ENCODE peak calls at places on chromosomes 12 and 14, in five cellular contexts. K is upper lobe of right lung, M is heart left ventricle, C is uterus, W is psoas muscle. U is an unnamed sample.

GRCh38 chr12:122026706-122027328 is 5.1 kb downstream of the BCL7A start:
- DNase-seq in M (no peak), K (no peak), W (no peak), C (no peak), U (peak; percentile 24)

GRCh38 chr14:50615566-50615965 is 52.5 kb downstream of the SAV1 start:
- DNase-seq in K (no peak), W (no peak), M (no peak), C (no peak), U (no peak)

GRCh38 chr12:47989666-47990065 is 14.6 kb downstream of the COL2A1 start:
- DNase-seq in K (no peak), C (no peak), W (no peak), M (no peak), U (no peak)

GRCh38 chr12:98440165-98440581 is 75.2 kb upstream of the TMPO start:
- DNase-seq in M (peak; percentile 78), K (no peak), C (peak; percentile 80), W (peak; percentile 64), U (no peak)

GRCh38 chr12:123902821-123903220 is 69.8 kb downstream of the CCDC92 start:
- DNase-seq in C (no peak), W (no peak), M (no peak), K (no peak), U (no peak)

GRCh38 chr14:62654641-62655040 is 390.6 kb downstream of the KCNH5 start:
- DNase-seq in W (no peak), C (no peak), M (no peak), K (no peak), U (no peak)

GRCh38 chr12:26651566-26652188 is 181.3 kb downstream of the ITPR2 start:
- DNase-seq in K (no peak), W (no peak), M (no peak), C (peak; percentile 52), U (peak; percentile 47)

GRCh38 chr12:52215587-52216031 is 17.4 kb upstream of the KRT7 start:
- DNase-seq in C (peak; percentile 29), K (peak; percentile 68), M (no peak), W (no peak), U (no peak)

GRCh38 chr12:55931780-55932545 is 1.0 kb downstream of the DGKA start:
- DNase-seq in M (peak; percentile 59), K (peak; percentile 80), W (peak; percentile 64), C (peak; percentile 62), U (peak; percentile 75)

GRCh38 chr12:103799504-103800251 is 41.4 kb downstream of the NT5DC3 start:
- DNase-seq in K (no peak), C (peak; percentile 57), M (no peak), W (no peak), U (no peak)

GRCh38 chr14:65961004-65961403 is 525.2 kb upstream of the CCDC196 start:
- DNase-seq in K (peak; percentile 83), M (peak; percentile 40), C (no peak), W (no peak), U (peak; percentile 57)

GRCh38 chr14:69316449-69317391 is 56.8 kb downstream of the GALNT16 start:
- DNase-seq in W (peak; percentile 74), C (peak; percentile 81), K (peak; percentile 61), M (peak; percentile 88), U (no peak)

GRCh38 chr12:19390208-19390607 is 49.1 kb upstream of the AEBP2 start:
- DNase-seq in K (no peak), M (no peak), C (peak; percentile 20), W (no peak), U (no peak)

GRCh38 chr12:113247123-113248045 is 26.1 kb downstream of the TPCN1 start:
- DNase-seq in W (peak; percentile 60), M (peak; percentile 54), K (no peak), C (no peak), U (no peak)

GRCh38 chr12:56160160-56160763 is 2.1 kb downstream of the MYL6 start:
- DNase-seq in K (no peak), W (peak; percentile 49), C (no peak), M (no peak), U (peak; percentile 54)

GRCh38 chr12:12819221-12819620 is 6.1 kb downstream of the DDX47 start:
- DNase-seq in C (no peak), M (no peak), W (no peak), K (no peak), U (no peak)

GRCh38 chr12:28023156-28023887 is 50.8 kb upstream of the PTHLH start:
- DNase-seq in C (no peak), W (no peak), M (no peak), K (no peak), U (no peak)

GRCh38 chr12:89067436-89067835 is 284.9 kb downstream of the DUSP6 start:
- DNase-seq in C (no peak), M (no peak), K (no peak), W (no peak), U (no peak)

GRCh38 chr12:106915635-106916026 is 40.1 kb upstream of the TMEM263 start:
- DNase-seq in K (no peak), C (no peak), W (no peak), M (no peak), U (no peak)

GRCh38 chr12:93380480-93381121 is 2.9 kb downstream of the NUDT4 start:
- DNase-seq in C (no peak), W (no peak), K (no peak), M (no peak), U (no peak)

GRCh38 chr12:14771651-14772137 is 31.6 kb downstream of the WBP11 start:
- DNase-seq in K (no peak), C (no peak), M (no peak), W (no peak), U (peak; percentile 46)

GRCh38 chr12:100900808-100901207 is 106.2 kb downstream of the ANO4 start:
- DNase-seq in M (no peak), W (no peak), K (no peak), C (no peak), U (no peak)

GRCh38 chr12:124869011-124869665 is 5.5 kb upstream of the SCARB1 start:
- DNase-seq in W (no peak), M (no peak), C (no peak), K (peak; percentile 73), U (no peak)

GRCh38 chr12:115011703-115012102 is 327.7 kb upstream of the TBX3 start:
- DNase-seq in W (no peak), K (no peak), M (no peak), C (no peak), U (no peak)

GRCh38 chr14:35366048-35366428 is 38.5 kb downstream of the NFKBIA start:
- DNase-seq in M (no peak), W (peak; percentile 69), K (no peak), C (no peak), U (no peak)

GRCh38 chr12:92505373-92506340 is 197.1 kb upstream of the PLEKHG7 start:
- DNase-seq in C (peak; percentile 85), K (peak; percentile 66), W (peak; percentile 62), M (peak; percentile 68), U (no peak)

GRCh38 chr12:55624056-55624455 is 12.6 kb upstream of the OR10P1 start:
- DNase-seq in W (no peak), C (no peak), K (no peak), M (no peak), U (no peak)

GRCh38 chr14:103500148-103500990 is 22.3 kb downstream of the CKB start:
- DNase-seq in C (peak; percentile 92), K (peak; percentile 93), M (peak; percentile 88), W (peak; percentile 93), U (peak; percentile 82)

GRCh38 chr12:53736602-53737493 is 9.6 kb upstream of the CALCOCO1 start:
- DNase-seq in C (no peak), W (no peak), K (no peak), M (no peak), U (no peak)

GRCh38 chr14:99628832-99629618 is 15.9 kb upstream of the HHIPL1 start:
- DNase-seq in K (peak; percentile 90), C (peak; percentile 74), W (peak; percentile 87), M (peak; percentile 78), U (peak; percentile 91)

DNA sequence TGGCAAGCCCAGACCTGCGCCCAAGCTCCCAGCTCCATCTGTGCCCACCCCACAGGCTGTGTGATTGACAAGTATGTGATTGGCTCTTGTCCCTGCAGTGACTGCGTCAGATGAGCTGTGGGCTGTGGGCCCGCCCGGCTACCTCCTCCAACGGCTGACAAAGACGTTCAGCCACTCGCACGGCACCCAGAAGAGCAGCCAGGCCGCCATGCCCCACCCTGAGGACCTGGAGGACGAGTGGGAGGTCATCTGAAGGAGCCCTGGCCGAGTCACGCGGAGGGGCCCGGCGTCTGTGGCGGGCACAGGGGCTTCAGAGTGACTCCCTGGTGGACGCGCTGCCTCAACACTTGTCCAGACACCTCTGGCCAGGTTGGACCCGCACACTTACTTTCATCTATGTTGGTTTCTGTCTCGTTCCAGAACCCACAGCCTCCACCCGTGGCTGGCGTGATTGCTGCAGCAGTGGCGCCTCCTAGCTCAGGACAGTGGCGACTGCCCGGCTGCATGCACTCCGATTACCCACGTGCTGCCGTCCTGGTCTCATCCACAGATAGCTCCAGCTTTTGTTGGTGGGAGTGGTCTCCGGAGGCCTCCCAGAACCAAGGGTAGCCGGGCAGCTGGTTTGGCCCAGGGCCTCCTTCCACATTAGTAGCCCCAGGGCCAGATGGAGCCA is 11.4 kb downstream of the ANKRD9 start:
- DNase-seq in M (no peak), K (no peak), C (no peak), W (peak; percentile 68), U (no peak)
- TF ChIP-seq CTCF in M (peak; percentile 16), K (no peak), C (no peak), W (peak; percentile 21), U (no peak)

GRCh38 chr14:67428501-67429031 is 16.6 kb upstream of the PLEK2 start:
- DNase-seq in M (no peak), W (no peak), K (no peak), C (no peak), U (no peak)
- TF ChIP-seq CTCF in M (no peak), W (no peak), K (no peak), C (no peak), U (no peak)

DNA sequence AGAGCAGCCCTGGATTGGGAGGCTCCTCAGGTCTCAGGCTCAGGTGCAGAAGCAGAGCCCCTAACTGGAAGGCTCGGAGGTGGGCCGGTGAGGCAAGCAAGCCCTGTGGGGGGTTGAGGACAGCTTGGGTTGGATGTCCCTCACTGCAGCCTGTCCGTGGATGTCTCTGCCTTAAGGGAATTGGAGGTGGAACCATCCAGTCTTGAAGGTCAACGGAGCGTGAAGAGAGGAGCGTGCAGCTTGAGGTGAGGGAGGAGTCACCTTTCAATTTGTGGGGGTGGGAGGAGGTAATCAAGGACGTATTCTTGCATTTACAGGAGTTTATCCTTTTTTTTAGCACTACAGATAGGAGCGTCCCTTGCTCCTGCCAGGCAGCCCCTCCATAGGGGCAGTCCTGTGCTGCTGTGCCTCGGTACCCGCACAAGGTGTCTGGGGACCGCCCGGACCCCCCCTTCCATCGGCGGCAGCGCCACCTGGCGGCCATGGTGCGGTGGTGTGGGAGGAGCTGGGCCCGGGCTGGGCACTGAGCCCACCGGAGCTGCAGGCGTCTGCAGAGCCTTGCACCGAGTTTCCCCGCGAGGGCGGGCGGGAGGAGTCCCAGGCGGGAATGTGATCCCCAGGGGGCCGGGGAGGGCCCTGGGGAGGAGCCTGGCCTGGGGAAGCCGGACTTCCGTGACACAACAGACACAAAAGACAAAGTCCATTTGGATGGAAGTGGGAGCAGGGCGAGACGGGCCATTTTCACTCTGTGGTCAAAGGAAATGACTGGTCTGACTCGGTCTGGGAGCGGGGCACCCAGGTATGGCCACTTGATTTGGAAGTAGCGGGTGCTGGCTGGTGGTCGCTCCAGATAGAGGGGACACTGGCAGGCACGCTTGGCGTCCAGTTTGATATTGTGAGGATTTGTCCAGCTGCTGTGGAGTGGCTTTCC is 884 bp downstream of the DNAJC22 start:
- DNase-seq in M (peak; percentile 84), W (peak; percentile 89), K (peak; percentile 86), C (peak; percentile 50), U (peak; percentile 92)
- TF ChIP-seq CTCF in M (peak; percentile 96), W (peak; percentile 94), K (peak; percentile 95), C (peak; percentile 87), U (peak; percentile 97)

GRCh38 chr12:22800332-22800731 is 175.4 kb downstream of the ETNK1 start:
- DNase-seq in W (no peak), K (no peak), C (no peak), M (no peak), U (no peak)

GRCh38 chr12:22802883-22803640 is 178.1 kb downstream of the ETNK1 start:
- DNase-seq in K (no peak), W (no peak), C (no peak), M (no peak), U (no peak)

GRCh38 chr12:22803725-22804124 is 178.8 kb downstream of the ETNK1 start:
- DNase-seq in K (no peak), C (no peak), M (no peak), W (no peak), U (no peak)
- TF ChIP-seq CTCF in K (no peak), C (no peak), M (no peak), W (no peak), U (no peak)

U was measured in GM13976.